ENCODE peak calls at places on chromosome 1, in seven cellular contexts. One of them, this sample, is unnamed.

GRCh38 chr1:221335161-221336101 is 406.5 kb downstream of the DUSP10 start:
- DNase-seq in DND-41: no peak
- DNase-seq in H9: no peak
- DNase-seq in mammary epithelial cell: peak; percentile 50
- DNase-seq in IMR-90: peak; percentile 69
- DNase-seq in endothelial cell of umbilical vein: no peak
- DNase-seq in fibroblast of lung: peak; percentile 92
- DNase-seq in this sample: peak; percentile 46

GRCh38 chr1:26972390-26972789 is 12.1 kb upstream of the KDF1 start:
- DNase-seq in mammary epithelial cell: no peak
- DNase-seq in IMR-90: peak; percentile 38
- DNase-seq in fibroblast of lung: no peak
- DNase-seq in H9: no peak
- DNase-seq in DND-41: no peak
- DNase-seq in endothelial cell of umbilical vein: no peak
- DNase-seq in this sample: peak; percentile 42

GRCh38 chr1:59178339-59178744 is 118.6 kb upstream of the FGGY start:
- DNase-seq in IMR-90: peak; percentile 90
- DNase-seq in DND-41: no peak
- DNase-seq in endothelial cell of umbilical vein: no peak
- DNase-seq in fibroblast of lung: peak; percentile 76
- DNase-seq in H9: no peak
- DNase-seq in mammary epithelial cell: no peak
- DNase-seq in this sample: no peak

GRCh38 chr1:40818264-40818961 is 34.8 kb downstream of the KCNQ4 start:
- DNase-seq in mammary epithelial cell: peak; percentile 41
- DNase-seq in fibroblast of lung: peak; percentile 18
- DNase-seq in DND-41: no peak
- DNase-seq in IMR-90: no peak
- DNase-seq in endothelial cell of umbilical vein: no peak
- DNase-seq in H9: peak; percentile 98
- DNase-seq in this sample: peak; percentile 98

GRCh38 chr1:151458936-151459330 is 361 bp downstream of the POGZ start:
- DNase-seq in DND-41: peak; percentile 75
- DNase-seq in mammary epithelial cell: peak; percentile 74
- DNase-seq in H9: peak; percentile 74
- DNase-seq in IMR-90: peak; percentile 63
- DNase-seq in fibroblast of lung: peak; percentile 74
- DNase-seq in endothelial cell of umbilical vein: peak; percentile 35
- DNase-seq in this sample: peak; percentile 90

GRCh38 chr1:176029609-176030008 is 177.5 kb downstream of the COP1 start:
- DNase-seq in endothelial cell of umbilical vein: no peak
- DNase-seq in H9: no peak
- DNase-seq in DND-41: no peak
- DNase-seq in IMR-90: no peak
- DNase-seq in mammary epithelial cell: no peak
- DNase-seq in fibroblast of lung: no peak
- DNase-seq in this sample: no peak

GRCh38 chr1:61757945-61758344 is 15.7 kb downstream of the PATJ start:
- DNase-seq in H9: no peak
- DNase-seq in endothelial cell of umbilical vein: no peak
- DNase-seq in mammary epithelial cell: no peak
- DNase-seq in IMR-90: peak; percentile 63
- DNase-seq in DND-41: no peak
- DNase-seq in fibroblast of lung: peak; percentile 77
- DNase-seq in this sample: no peak

GRCh38 chr1:239386453-239387303 is at the start of gene CHRM3:
- DNase-seq in mammary epithelial cell: peak; percentile 61
- DNase-seq in IMR-90: no peak
- DNase-seq in DND-41: no peak
- DNase-seq in endothelial cell of umbilical vein: no peak
- DNase-seq in H9: peak; percentile 89
- DNase-seq in fibroblast of lung: peak; percentile 74
- DNase-seq in this sample: peak; percentile 92

GRCh38 chr1:159591981-159592380 is 4.4 kb downstream of the APCS start:
- DNase-seq in mammary epithelial cell: no peak
- DNase-seq in fibroblast of lung: peak; percentile 37
- DNase-seq in IMR-90: peak; percentile 3
- DNase-seq in H9: no peak
- DNase-seq in DND-41: no peak
- DNase-seq in endothelial cell of umbilical vein: no peak
- DNase-seq in this sample: no peak

GRCh38 chr1:159595006-159595405 is 7.4 kb downstream of the APCS start:
- DNase-seq in mammary epithelial cell: no peak
- DNase-seq in IMR-90: no peak
- DNase-seq in DND-41: no peak
- DNase-seq in endothelial cell of umbilical vein: peak; percentile 85
- DNase-seq in fibroblast of lung: no peak
- DNase-seq in H9: no peak
- DNase-seq in this sample: no peak

GRCh38 chr1:159598196-159598595 is 10.6 kb downstream of the APCS start:
- DNase-seq in H9: no peak
- DNase-seq in DND-41: no peak
- DNase-seq in endothelial cell of umbilical vein: peak; percentile 72
- DNase-seq in fibroblast of lung: peak; percentile 98
- DNase-seq in mammary epithelial cell: peak; percentile 93
- DNase-seq in IMR-90: peak; percentile 85
- DNase-seq in this sample: no peak

GRCh38 chr1:159594581-159594980 is 7.0 kb downstream of the APCS start:
- DNase-seq in IMR-90: no peak
- DNase-seq in fibroblast of lung: peak; percentile 28
- DNase-seq in mammary epithelial cell: no peak
- DNase-seq in endothelial cell of umbilical vein: no peak
- DNase-seq in H9: no peak
- DNase-seq in DND-41: no peak
- DNase-seq in this sample: no peak
- H3K9ac ChIP-seq in IMR-90: no peak overlapping the region
- H3K9ac ChIP-seq in fibroblast of lung: no peak overlapping the region
- H3K9ac ChIP-seq in mammary epithelial cell: no peak overlapping the region
- H3K9ac ChIP-seq in endothelial cell of umbilical vein: peak overlapping the region; percentile 8
- H3K9ac ChIP-seq in H9: no peak overlapping the region
- H3K9ac ChIP-seq in DND-41: no peak overlapping the region
- H3K9ac ChIP-seq in this sample: no peak overlapping the region

DNA sequence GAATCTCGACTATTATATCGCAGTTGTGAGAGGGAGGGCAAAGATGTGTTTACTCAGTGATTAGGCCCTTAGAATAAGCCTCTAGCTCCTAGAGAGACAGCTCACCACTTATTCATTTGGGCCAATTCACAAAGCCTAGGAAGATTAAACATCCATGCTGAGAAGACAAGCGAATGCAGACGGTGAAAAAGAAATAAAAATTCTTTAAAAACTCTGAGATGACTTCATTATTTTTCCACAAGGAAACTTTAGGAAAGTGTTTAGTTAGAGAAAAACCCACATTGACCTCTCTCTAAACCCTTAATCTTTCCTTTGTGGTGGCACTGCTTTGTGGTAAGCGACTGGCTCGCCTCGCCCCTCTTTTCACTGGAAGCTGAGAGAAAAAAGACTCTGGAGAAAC is 146.8 kb upstream of the DMRTA2 start:
- DNase-seq in endothelial cell of umbilical vein: no peak
- DNase-seq in fibroblast of lung: peak; percentile 75
- DNase-seq in mammary epithelial cell: no peak
- DNase-seq in DND-41: no peak
- DNase-seq in H9: no peak
- DNase-seq in IMR-90: peak; percentile 58
- DNase-seq in this sample: no peak
- TF ChIP-seq CTCF in endothelial cell of umbilical vein: no peak
- TF ChIP-seq CTCF in fibroblast of lung: no peak
- TF ChIP-seq CTCF in mammary epithelial cell: no peak
- TF ChIP-seq CTCF in DND-41: no peak
- TF ChIP-seq CTCF in H9: no peak
- TF ChIP-seq CTCF in IMR-90: no peak
- TF ChIP-seq CTCF in this sample: no peak

DNA sequence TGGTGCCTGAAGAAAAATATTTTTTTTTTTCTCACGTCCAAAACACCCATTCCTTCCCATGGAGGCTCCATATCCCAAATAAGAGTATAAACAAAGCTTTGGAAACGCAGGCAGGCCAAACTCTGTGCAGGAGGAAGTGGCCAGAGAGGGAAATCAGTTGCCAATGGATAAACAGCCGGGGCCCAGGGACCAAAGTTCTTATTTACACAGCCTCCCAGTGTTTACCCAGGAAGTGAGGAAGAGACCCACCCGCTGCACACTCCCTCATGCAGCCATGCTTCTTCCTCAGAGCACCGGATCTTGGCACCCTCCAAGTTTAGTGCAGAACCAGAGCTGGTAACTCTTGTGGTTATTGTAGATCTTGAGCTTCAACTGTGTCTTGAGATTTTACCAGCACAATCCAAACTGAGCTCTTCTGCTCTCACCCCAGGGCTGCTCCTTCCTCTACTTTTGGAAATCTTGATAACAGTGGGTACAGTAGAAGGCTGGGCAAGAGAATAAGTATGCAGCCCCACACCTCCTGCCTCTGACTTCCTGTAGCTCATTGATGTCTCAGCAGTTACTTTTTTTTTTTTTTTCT is 14.2 kb downstream of the MARCKSL1 start:
- DNase-seq in fibroblast of lung: no peak
- DNase-seq in DND-41: peak; percentile 48
- DNase-seq in endothelial cell of umbilical vein: no peak
- DNase-seq in IMR-90: no peak
- DNase-seq in H9: no peak
- DNase-seq in mammary epithelial cell: no peak
- DNase-seq in this sample: no peak
- H3K9ac ChIP-seq in fibroblast of lung: no peak overlapping the region
- H3K9ac ChIP-seq in DND-41: peak overlapping the region; percentile 29
- H3K9ac ChIP-seq in endothelial cell of umbilical vein: no peak overlapping the region
- H3K9ac ChIP-seq in IMR-90: no peak overlapping the region
- H3K9ac ChIP-seq in H9: no peak overlapping the region
- H3K9ac ChIP-seq in mammary epithelial cell: no peak overlapping the region
- H3K9ac ChIP-seq in this sample: no peak overlapping the region

GRCh38 chr1:19179597-19180271 is 30.3 kb downstream of the UBR4 start:
- DNase-seq in endothelial cell of umbilical vein: peak; percentile 39
- DNase-seq in fibroblast of lung: peak; percentile 16
- DNase-seq in DND-41: peak; percentile 12
- DNase-seq in IMR-90: peak; percentile 41
- DNase-seq in H9: no peak
- DNase-seq in mammary epithelial cell: no peak
- DNase-seq in this sample: no peak
- TF ChIP-seq CTCF in endothelial cell of umbilical vein: peak; percentile 21
- TF ChIP-seq CTCF in fibroblast of lung: peak; percentile 17
- TF ChIP-seq CTCF in DND-41: peak; percentile 51
- TF ChIP-seq CTCF in IMR-90: peak; percentile 18
- TF ChIP-seq CTCF in H9: peak; percentile 49
- TF ChIP-seq CTCF in mammary epithelial cell: peak; percentile 16
- TF ChIP-seq CTCF in this sample: peak; percentile 69

GRCh38 chr1:204716687-204717086 is 31.1 kb upstream of the LRRN2 start:
- DNase-seq in endothelial cell of umbilical vein: no peak
- DNase-seq in IMR-90: no peak
- DNase-seq in DND-41: no peak
- DNase-seq in H9: no peak
- DNase-seq in fibroblast of lung: no peak
- DNase-seq in mammary epithelial cell: no peak
- DNase-seq in this sample: peak; percentile 26

GRCh38 chr1:204714194-204714860 is 28.8 kb upstream of the LRRN2 start:
- DNase-seq in fibroblast of lung: no peak
- DNase-seq in IMR-90: no peak
- DNase-seq in H9: no peak
- DNase-seq in mammary epithelial cell: no peak
- DNase-seq in endothelial cell of umbilical vein: no peak
- DNase-seq in DND-41: no peak
- DNase-seq in this sample: no peak

GRCh38 chr1:204712718-204713430 is 27.3 kb upstream of the LRRN2 start:
- DNase-seq in mammary epithelial cell: no peak
- DNase-seq in fibroblast of lung: no peak
- DNase-seq in DND-41: no peak
- DNase-seq in IMR-90: no peak
- DNase-seq in H9: no peak
- DNase-seq in endothelial cell of umbilical vein: no peak
- DNase-seq in this sample: no peak

GRCh38 chr1:204713541-204713940 is 28.0 kb upstream of the LRRN2 start:
- DNase-seq in fibroblast of lung: no peak
- DNase-seq in IMR-90: no peak
- DNase-seq in mammary epithelial cell: no peak
- DNase-seq in DND-41: no peak
- DNase-seq in endothelial cell of umbilical vein: no peak
- DNase-seq in H9: no peak
- DNase-seq in this sample: no peak

GRCh38 chr1:204714861-204715511 is 29.4 kb upstream of the LRRN2 start:
- DNase-seq in endothelial cell of umbilical vein: no peak
- DNase-seq in fibroblast of lung: no peak
- DNase-seq in IMR-90: no peak
- DNase-seq in mammary epithelial cell: no peak
- DNase-seq in H9: peak; percentile 78
- DNase-seq in DND-41: no peak
- DNase-seq in this sample: peak; percentile 92
- H3K9ac ChIP-seq in endothelial cell of umbilical vein: no peak overlapping the region
- H3K9ac ChIP-seq in fibroblast of lung: no peak overlapping the region
- H3K9ac ChIP-seq in IMR-90: no peak overlapping the region
- H3K9ac ChIP-seq in mammary epithelial cell: no peak overlapping the region
- H3K9ac ChIP-seq in H9: no peak overlapping the region
- H3K9ac ChIP-seq in DND-41: no peak overlapping the region
- H3K9ac ChIP-seq in this sample: no peak overlapping the region

DNA sequence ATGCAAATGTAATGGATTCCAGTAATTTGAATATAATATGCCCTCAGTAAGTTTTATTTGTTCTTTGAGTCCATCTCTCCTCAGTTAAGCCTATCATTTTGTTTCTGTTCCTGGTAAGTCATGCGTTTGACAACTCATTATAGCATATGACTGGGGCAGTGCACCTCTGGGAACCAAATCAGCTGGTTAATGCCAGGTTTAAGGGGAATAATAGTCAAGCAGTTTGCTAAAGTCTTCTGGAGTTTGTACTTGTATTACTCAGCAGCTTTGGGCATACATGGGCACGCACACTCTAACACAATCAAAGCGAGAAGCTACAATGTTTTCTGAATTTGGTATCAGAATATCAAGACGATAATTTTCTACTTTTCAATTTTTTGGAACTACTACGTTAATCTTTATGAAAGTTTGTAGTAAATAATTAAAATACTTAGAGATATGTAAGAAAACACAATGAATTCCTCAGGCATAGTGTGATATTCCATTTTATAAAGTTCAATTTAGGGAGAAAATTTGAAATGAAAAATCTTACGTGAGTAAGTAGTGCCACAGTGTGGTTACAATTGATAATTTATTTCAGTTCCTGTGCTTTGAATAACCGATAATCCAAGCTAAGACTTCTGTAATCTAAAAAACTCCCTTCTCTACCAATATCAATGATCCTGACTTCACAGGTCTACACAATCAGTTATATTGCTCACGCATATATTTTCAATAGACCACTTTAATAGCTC is 43.8 kb upstream of the KCTD3 start:
- DNase-seq in fibroblast of lung: peak; percentile 13
- DNase-seq in mammary epithelial cell: no peak
- DNase-seq in IMR-90: peak; percentile 52
- DNase-seq in endothelial cell of umbilical vein: peak; percentile 18
- DNase-seq in DND-41: no peak
- DNase-seq in H9: no peak
- DNase-seq in this sample: no peak
- TF ChIP-seq CTCF in fibroblast of lung: peak; percentile 7
- TF ChIP-seq CTCF in mammary epithelial cell: no peak
- TF ChIP-seq CTCF in IMR-90: peak; percentile 58
- TF ChIP-seq CTCF in endothelial cell of umbilical vein: no peak
- TF ChIP-seq CTCF in DND-41: no peak
- TF ChIP-seq CTCF in H9: peak; percentile 48
- TF ChIP-seq CTCF in this sample: peak; percentile 60

DNA sequence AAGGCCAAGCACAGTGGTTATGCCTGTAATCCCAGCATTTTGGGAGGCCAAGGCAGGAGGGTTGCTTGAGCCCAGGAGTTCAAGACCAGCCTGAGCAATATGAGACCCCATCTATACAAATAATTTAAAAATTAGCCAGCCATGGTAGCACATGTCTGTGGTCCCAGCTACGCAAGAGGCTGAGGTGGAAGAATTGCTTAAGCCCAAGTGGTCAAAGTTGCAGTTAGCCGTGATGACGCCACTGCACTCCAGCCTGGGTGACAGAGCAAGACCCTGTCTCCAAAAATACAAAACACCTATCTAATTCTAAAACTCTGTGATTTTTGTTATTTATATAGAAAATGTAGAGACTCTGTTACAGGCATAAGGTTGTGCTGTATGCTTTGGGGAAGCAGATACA is 44.2 kb upstream of the ZYG11A start:
- DNase-seq in IMR-90: no peak
- DNase-seq in DND-41: no peak
- DNase-seq in fibroblast of lung: no peak
- DNase-seq in mammary epithelial cell: no peak
- DNase-seq in endothelial cell of umbilical vein: no peak
- DNase-seq in H9: no peak
- DNase-seq in this sample: no peak
- H3K9ac ChIP-seq in IMR-90: no peak overlapping the region
- H3K9ac ChIP-seq in DND-41: no peak overlapping the region
- H3K9ac ChIP-seq in fibroblast of lung: no peak overlapping the region
- H3K9ac ChIP-seq in mammary epithelial cell: no peak overlapping the region
- H3K9ac ChIP-seq in endothelial cell of umbilical vein: no peak overlapping the region
- H3K9ac ChIP-seq in H9: no peak overlapping the region
- H3K9ac ChIP-seq in this sample: no peak overlapping the region

This sample was measured in endodermal cell.